ENCODE peak calls at places on chromosomes 6 and 20, in seven cellular contexts. A is breast epithelium, Z is heart left ventricle, Y is PC-3, C is tibial nerve, Q is right lobe of liver, F is BE2C. K is an unnamed sample.

GRCh38 chr6:150751296-150751695 is 114.2 kb upstream of the MTHFD1L start:
- DNase-seq in F (no peak), Z (no peak), Q (no peak), Y (no peak), A (no peak), C (no peak), K (no peak)

GRCh38 chr6:159616456-159616855 is 76.6 kb downstream of the SOD2 start:
- DNase-seq in Z (no peak), A (no peak), C (no peak), Y (no peak), Q (no peak), F (no peak), K (no peak)

GRCh38 chr20:38771621-38772020 is 23.4 kb downstream of the ACTR5 start:
- DNase-seq in C (no peak), F (no peak), A (no peak), Z (no peak), Y (no peak), Q (no peak), K (no peak)

GRCh38 chr20:54132612-54133433 is 41.0 kb downstream of the CYP24A1 start:
- DNase-seq in C (peak; percentile 62), Q (no peak), A (no peak), Y (peak; percentile 99), F (no peak), Z (no peak), K (no peak)

GRCh38 chr6:75824160-75824559 is 75.1 kb downstream of the MYO6 start:
- DNase-seq in Z (no peak), Y (no peak), Q (no peak), A (no peak), C (no peak), F (no peak), K (no peak)

GRCh38 chr6:36765190-36765941 is 67.7 kb downstream of the RAB44 start:
- DNase-seq in Q (no peak), C (no peak), F (no peak), A (no peak), Z (peak; percentile 53), Y (no peak), K (no peak)

GRCh38 chr6:54830216-54830615 is 16.4 kb upstream of the FAM83B start:
- DNase-seq in Q (no peak), A (no peak), Y (no peak), F (no peak), Z (no peak), C (no peak), K (no peak)

GRCh38 chr6:107122748-107123147 is 7.4 kb upstream of the BEND3 start:
- DNase-seq in Y (no peak), Z (no peak), C (no peak), F (no peak), Q (no peak), A (no peak), K (no peak)

GRCh38 chr20:17904027-17904426 is 64.6 kb downstream of the SNX5 start:
- DNase-seq in C (no peak), Y (no peak), A (no peak), F (no peak), Z (no peak), Q (no peak), K (no peak)

GRCh38 chr6:27816906-27817305 is 95.3 kb downstream of the OR2B2 start:
- DNase-seq in F (no peak), Q (no peak), C (no peak), Y (no peak), Z (no peak), A (no peak), K (no peak)

GRCh38 chr20:50551288-50551687 is 41.1 kb downstream of the PTPN1 start:
- DNase-seq in Q (no peak), Z (no peak), F (no peak), Y (no peak), C (no peak), A (no peak), K (no peak)

GRCh38 chr6:130517444-130517931 is 151.7 kb downstream of the TMEM200A start:
- DNase-seq in Y (peak; percentile 79), F (no peak), Q (no peak), C (no peak), Z (no peak), A (no peak), K (no peak)

GRCh38 chr6:34901930-34902329 is 12.9 kb downstream of the ANKS1A start:
- DNase-seq in A (no peak), Y (peak; percentile 40), C (no peak), Q (no peak), Z (no peak), F (no peak), K (no peak)

GRCh38 chr6:49923826-49924225 is 40.1 kb downstream of the DEFB114 start:
- DNase-seq in C (no peak), Z (no peak), F (no peak), A (no peak), Q (no peak), Y (no peak), K (no peak)

GRCh38 chr6:112620832-112621569 is 273.9 kb downstream of the RFPL4B start:
- DNase-seq in Q (no peak), A (no peak), C (no peak), F (no peak), Y (peak; percentile 33), Z (no peak), K (no peak)

GRCh38 chr20:654427-654770 is 1.4 kb upstream of the SRXN1 start:
- DNase-seq in Y (no peak), F (no peak), C (no peak), A (no peak), Z (no peak), Q (no peak), K (no peak)

GRCh38 chr6:134584809-134585528 is 267.1 kb upstream of the SGK1 start:
- DNase-seq in Q (no peak), F (no peak), C (no peak), Z (no peak), A (no peak), Y (no peak), K (no peak)

GRCh38 chr6:14002176-14002947 is 77.6 kb downstream of the RNF182 start:
- DNase-seq in Z (no peak), Q (no peak), A (no peak), F (no peak), C (no peak), Y (peak; percentile 18), K (no peak)

GRCh38 chr20:50776122-50776795 is 18.6 kb upstream of the BCAS4 start:
- DNase-seq in A (no peak), Q (no peak), F (no peak), Z (no peak), C (no peak), Y (no peak), K (no peak)

GRCh38 chr6:148069256-148069655 is 273.4 kb upstream of the SASH1 start:
- DNase-seq in F (no peak), Q (no peak), C (no peak), Y (no peak), Z (no peak), A (no peak), K (no peak)

GRCh38 chr6:149012040-149012545 is 265.3 kb downstream of the UST start:
- DNase-seq in A (no peak), F (no peak), Q (no peak), Y (peak; percentile 98), Z (no peak), C (no peak), K (no peak)

GRCh38 chr6:36197739-36198221 is 1.2 kb downstream of the BRPF3 start:
- DNase-seq in Y (no peak), A (no peak), C (no peak), F (no peak), Z (no peak), Q (peak; percentile 58), K (no peak)

GRCh38 chr6:39310542-39310941 is 3.7 kb downstream of the KCNK17 start:
- DNase-seq in Y (no peak), A (no peak), Q (no peak), C (no peak), F (peak; percentile 53), Z (no peak), K (no peak)

GRCh38 chr6:39303425-39304153 is 10.6 kb downstream of the KCNK17 start:
- DNase-seq in C (no peak), Q (no peak), F (no peak), Y (no peak), A (no peak), Z (no peak), K (no peak)

GRCh38 chr6:39309942-39310531 is 4.2 kb downstream of the KCNK17 start:
- DNase-seq in Z (peak; percentile 82), Y (peak; percentile 86), A (peak; percentile 77), C (peak; percentile 81), Q (peak; percentile 83), F (peak; percentile 79), K (peak; percentile 25)

GRCh38 chr6:39304951-39305350 is 9.3 kb downstream of the KCNK17 start:
- DNase-seq in Z (no peak), Y (no peak), F (no peak), Q (no peak), C (no peak), A (no peak), K (no peak)

GRCh38 chr6:39307462-39307861 is 6.8 kb downstream of the KCNK17 start:
- DNase-seq in F (no peak), Q (no peak), A (no peak), Y (no peak), Z (no peak), C (no peak), K (no peak)
- H3K27me3 ChIP-seq in F (peaks cover 7% of the 10 kb centered on the region), Q (no peaks in the 10 kb centered on the region), A (peaks cover 19% of the 10 kb centered on the region), Y (peaks cover 1% of the 10 kb centered on the region), Z (peaks cover 17% of the 10 kb centered on the region), C (no peaks in the 10 kb centered on the region), K (peaks cover 11% of the 10 kb centered on the region)

GRCh38 chr6:116011096-116011401 is 49.6 kb downstream of the FRK start:
- DNase-seq in A (no peak), C (no peak), Z (no peak), F (no peak), Q (no peak), Y (no peak), K (no peak)
- TF ChIP-seq CTCF in A (no peak), C (no peak), Z (no peak), F (no peak), Q (no peak), Y (no peak), K (peak; percentile 66)

GRCh38 chr20:57147185-57147584 is 119.3 kb downstream of the BMP7 start:
- DNase-seq in F (no peak), Q (no peak), C (no peak), Z (no peak), A (no peak), Y (no peak), K (no peak)
- H3K27me3 ChIP-seq in F (no peaks in the 10 kb centered on the region), Q (no peaks in the 10 kb centered on the region), C (no peaks in the 10 kb centered on the region), Z (peaks cover 5% of the 10 kb centered on the region), A (no peaks in the 10 kb centered on the region), Y (peaks cover 100% of the 10 kb centered on the region), K (peaks cover 6% of the 10 kb centered on the region)

GRCh38 chr20:23046431-23046830 is 3.0 kb downstream of the THBD start:
- DNase-seq in C (no peak), Y (peak; percentile 49), F (no peak), Z (no peak), Q (no peak), A (no peak), K (no peak)

GRCh38 chr20:23042270-23042669 is 7.2 kb downstream of the SSTR4 start:
- DNase-seq in Y (no peak), Q (no peak), A (no peak), F (no peak), C (no peak), Z (no peak), K (no peak)

GRCh38 chr20:23039885-23040508 is 4.9 kb downstream of the SSTR4 start:
- DNase-seq in C (no peak), Z (no peak), Q (no peak), Y (peak; percentile 23), F (no peak), A (no peak), K (no peak)

GRCh38 chr20:23047001-23047737 is 2.3 kb downstream of the THBD start:
- DNase-seq in F (no peak), Y (peak; percentile 55), A (no peak), Q (no peak), Z (no peak), C (no peak), K (no peak)

GRCh38 chr20:23043376-23043775 is 6.1 kb downstream of the THBD start:
- DNase-seq in A (no peak), Q (no peak), F (no peak), Z (no peak), C (no peak), Y (no peak), K (no peak)
- TF ChIP-seq CTCF in A (no peak), Q (no peak), F (no peak), Z (no peak), C (no peak), Y (no peak), K (no peak)

K was measured in CD4-positive, alpha-beta T cell.